ENCODE peak calls at places on chromosome 5, in nine cellular contexts. P is hepatic stellate cell; H is stimulated activated CD8-positive, alpha-beta memory T cell treated with anti-CD3 and anti-CD28 coated beads, Interleukin-12 subunit alpha, Interleukin-12 subunit beta, amount 100 ng/mL, for 4 hours; U is GM03348; E is NCI-H345; T is effector CD8-positive, alpha-beta T cell; F is mammary epithelial cell; G is T-helper 17 cell; O is NCI-H526. Y is an unnamed sample.

GRCh38 chr5:116502616-116503015 is 72.0 kb downstream of the SEMA6A start:
- DNase-seq in P (no peak), H (no peak), U (no peak), E (no peak), T (no peak), F (no peak), G (no peak), O (no peak), Y (no peak)

GRCh38 chr5:56608216-56608925 is 207.0 kb upstream of the MAP3K1 start:
- DNase-seq in P (no peak), H (no peak), U (no peak), E (no peak), T (no peak), F (no peak), G (no peak), O (no peak), Y (peak)

GRCh38 chr5:167952278-167952990 is 339.0 kb upstream of the WWC1 start:
- DNase-seq in P (no peak), H (no peak), U (no peak), E (no peak), T (no peak), F (no peak), G (no peak), O (peak), Y (no peak)

GRCh38 chr5:160133071-160133917 is 14.0 kb upstream of the PWWP2A start:
- DNase-seq in P (peak), H (no peak), U (peak), E (no peak), T (no peak), F (no peak), G (no peak), O (no peak), Y (peak)

GRCh38 chr5:88860501-88860900 is 22.5 kb downstream of the MEF2C start:
- DNase-seq in P (no peak), H (no peak), U (peak), E (no peak), T (no peak), F (no peak), G (no peak), O (no peak), Y (peak)

GRCh38 chr5:139406960-139407359 is 3.1 kb upstream of the SPATA24 start:
- DNase-seq in P (no peak), H (no peak), U (no peak), E (no peak), T (no peak), F (no peak), G (no peak), O (no peak), Y (no peak)

GRCh38 chr5:67431191-67431590 is 234.6 kb upstream of the CD180 start:
- DNase-seq in P (no peak), H (no peak), U (no peak), E (no peak), T (no peak), F (peak), G (no peak), O (no peak), Y (no peak)

GRCh38 chr5:195401-196160 is 4.3 kb downstream of the LRRC14B start:
- DNase-seq in P (no peak), H (no peak), U (no peak), E (no peak), T (no peak), F (no peak), G (no peak), O (no peak), Y (no peak)

Y was measured in fibroblast of gingiva.